ENCODE peak calls at places on chromosome 1, in eight cellular contexts. J is BJ, Y is PC-3, A is H9, X is lower lobe of right lung, P is prostate gland, D is upper lobe of right lung, V is Calu3. N is an unnamed sample.

GRCh38 chr1:22500476-22500875 is 48.8 kb downstream of the ZBTB40 start:
- DNase-seq in V (peak; percentile 45), P (no peak), A (no peak), X (peak; percentile 67), Y (no peak), D (peak; percentile 72), J (peak; percentile 7), N (no peak)

GRCh38 chr1:185969524-185969991 is 235.4 kb downstream of the HMCN1 start:
- DNase-seq in D (no peak), X (no peak), V (no peak), P (no peak), J (peak; percentile 50), A (no peak), Y (peak; percentile 48), N (no peak)

GRCh38 chr1:84370831-84371394 is 27.4 kb upstream of the DNASE2B start:
- DNase-seq in X (no peak), P (no peak), A (no peak), V (no peak), J (peak; percentile 43), Y (peak; percentile 41), D (no peak), N (no peak)

GRCh38 chr1:147539122-147539575 is 2.2 kb upstream of the BCL9 start:
- DNase-seq in A (no peak), D (no peak), J (peak; percentile 92), P (no peak), V (peak; percentile 67), X (no peak), Y (peak; percentile 95), N (no peak)

GRCh38 chr1:48916121-48917069 is 139.7 kb upstream of the BEND5 start:
- DNase-seq in D (no peak), P (no peak), J (no peak), A (peak; percentile 76), X (no peak), Y (peak; percentile 78), V (peak; percentile 53), N (no peak)

GRCh38 chr1:71562298-71562697 is 481.5 kb upstream of the ZRANB2 start:
- DNase-seq in Y (no peak), D (no peak), J (no peak), A (no peak), P (no peak), X (no peak), V (no peak), N (no peak)

GRCh38 chr1:31712625-31713024 is 8.8 kb upstream of the COL16A1 start:
- DNase-seq in D (no peak), Y (peak; percentile 61), J (peak; percentile 92), X (no peak), A (no peak), P (no peak), V (peak; percentile 64), N (no peak)

GRCh38 chr1:205811660-205812059 is 1.3 kb downstream of the SLC41A1 start:
- DNase-seq in Y (no peak), V (no peak), X (peak; percentile 53), D (no peak), P (peak; percentile 13), A (no peak), J (no peak), N (no peak)

GRCh38 chr1:2326524-2326923 is 64.8 kb downstream of the MORN1 start:
- DNase-seq in A (no peak), V (no peak), J (no peak), X (no peak), Y (no peak), P (no peak), D (no peak), N (no peak)

GRCh38 chr1:41319106-41319755 is 42.0 kb upstream of the FOXO6 start:
- DNase-seq in P (no peak), A (no peak), V (no peak), J (no peak), Y (no peak), D (no peak), X (no peak), N (no peak)

GRCh38 chr1:229756666-229757065 is 130.6 kb downstream of the URB2 start:
- DNase-seq in P (no peak), J (peak; percentile 51), V (peak; percentile 38), D (no peak), X (no peak), A (no peak), Y (peak; percentile 89), N (no peak)

GRCh38 chr1:160795951-160796383 is at the start of gene LY9:
- DNase-seq in Y (no peak), V (no peak), X (no peak), J (no peak), D (no peak), A (no peak), P (no peak), N (peak; percentile 83)

GRCh38 chr1:41666991-41667631 is 182.6 kb upstream of the EDN2 start:
- DNase-seq in A (no peak), D (no peak), J (no peak), Y (peak; percentile 68), P (peak; percentile 73), X (no peak), V (peak; percentile 50), N (peak; percentile 80)

GRCh38 chr1:84756455-84757082 is 66.3 kb upstream of the SSX2IP start:
- DNase-seq in P (no peak), X (no peak), J (no peak), Y (no peak), V (no peak), A (no peak), D (no peak), N (no peak)

GRCh38 chr1:36182734-36183133 is 26.8 kb downstream of the MAP7D1 start:
- DNase-seq in X (no peak), V (no peak), P (no peak), Y (no peak), A (peak; percentile 87), D (no peak), J (no peak), N (no peak)

GRCh38 chr1:67674260-67675011 is 10.6 kb upstream of the GADD45A start:
- DNase-seq in V (no peak), X (no peak), J (no peak), D (no peak), Y (no peak), P (peak; percentile 38), A (no peak), N (no peak)

GRCh38 chr1:234559152-234559916 is 50.6 kb downstream of the IRF2BP2 start:
- DNase-seq in Y (no peak), V (no peak), D (no peak), A (no peak), X (no peak), P (no peak), J (no peak), N (no peak)

GRCh38 chr1:199046618-199047017 is 407.8 kb downstream of the PTPRC start:
- DNase-seq in P (no peak), X (no peak), V (no peak), D (no peak), Y (peak; percentile 25), J (no peak), A (no peak), N (no peak)

GRCh38 chr1:54883349-54884102 is 3.5 kb downstream of the DHCR24 start:
- DNase-seq in J (no peak), V (peak; percentile 37), X (no peak), Y (no peak), A (no peak), P (peak; percentile 49), D (no peak), N (no peak)

GRCh38 chr1:182570611-182570970 is 18.5 kb downstream of the RNASEL start:
- DNase-seq in A (no peak), P (no peak), X (no peak), V (no peak), Y (no peak), D (no peak), J (no peak), N (peak; percentile 19)

GRCh38 chr1:237042892-237043576 is 1.1 kb downstream of the RYR2 start:
- DNase-seq in A (no peak), X (no peak), Y (no peak), P (no peak), J (no peak), V (no peak), D (peak; percentile 63), N (peak; percentile 29)

GRCh38 chr1:19232526-19232851 is 18.8 kb downstream of the EMC1 start:
- DNase-seq in J (no peak), V (no peak), P (peak; percentile 40), A (no peak), X (no peak), D (no peak), Y (no peak), N (no peak)
- TF ChIP-seq CTCF in J (peak; percentile 16), V (no peak), P (peak; percentile 27), A (no peak), X (peak; percentile 7), D (peak; percentile 7), Y (peak; percentile 35), N (no peak)

GRCh38 chr1:220804202-220804586 is 17.5 kb downstream of the MTARC1 start:
- DNase-seq in J (no peak), V (no peak), A (no peak), X (no peak), P (no peak), D (no peak), Y (no peak), N (no peak)
- TF ChIP-seq CTCF in J (no peak), V (no peak), A (no peak), X (no peak), P (no peak), D (no peak), Y (no peak), N (no peak)

GRCh38 chr1:201898992-201899391 is 10.3 kb downstream of the SHISA4 start:
- DNase-seq in Y (no peak), P (no peak), J (no peak), X (peak; percentile 70), V (no peak), A (no peak), D (peak; percentile 79), N (no peak)

GRCh38 chr1:201895913-201896807 is 7.5 kb downstream of the SHISA4 start:
- DNase-seq in P (peak; percentile 81), D (peak; percentile 92), X (peak; percentile 88), A (peak; percentile 94), J (no peak), Y (peak; percentile 83), V (peak; percentile 97), N (peak; percentile 89)

GRCh38 chr1:201895120-201895665 is 6.5 kb downstream of the SHISA4 start:
- DNase-seq in X (no peak), J (no peak), D (no peak), A (no peak), P (no peak), V (no peak), Y (no peak), N (no peak)

GRCh38 chr1:201898240-201898894 is 9.7 kb downstream of the SHISA4 start:
- DNase-seq in X (no peak), P (no peak), D (no peak), V (no peak), J (no peak), A (no peak), Y (no peak), N (no peak)

DNA sequence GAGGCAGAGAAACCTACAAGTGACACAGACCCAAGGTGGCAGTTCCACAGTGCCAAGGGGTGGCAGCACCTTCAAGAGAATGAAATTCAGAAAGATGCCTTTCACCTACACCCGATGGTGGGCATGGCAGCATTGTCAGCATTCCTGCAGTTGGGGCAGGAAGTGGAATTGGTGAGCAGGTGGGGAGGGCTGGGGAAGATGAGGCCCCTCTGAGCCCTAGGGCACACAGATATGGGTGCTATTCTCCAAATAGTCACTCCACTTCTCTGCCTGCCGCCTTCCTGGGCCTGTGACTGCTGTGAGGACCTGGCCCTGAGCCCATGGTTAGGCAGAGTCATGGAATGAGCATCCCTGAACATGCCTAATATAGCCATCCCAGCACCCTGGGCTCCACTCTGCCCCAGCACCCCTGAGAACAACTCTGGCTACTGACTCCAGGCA is 8.3 kb downstream of the SHISA4 start:
- DNase-seq in P (no peak), A (no peak), Y (peak; percentile 45), X (no peak), J (no peak), D (no peak), V (peak; percentile 64), N (no peak)
- TF ChIP-seq CTCF in P (no peak), A (no peak), Y (peak; percentile 25), X (no peak), J (no peak), D (no peak), V (no peak), N (no peak)

GRCh38 chr1:77412069-77412793 is 130.4 kb downstream of the AK5 start:
- DNase-seq in P (peak; percentile 27), D (no peak), J (peak; percentile 39), Y (peak; percentile 92), X (no peak), V (peak; percentile 17), A (no peak), N (no peak)
- TF ChIP-seq CTCF in P (no peak), D (no peak), J (no peak), Y (peak; percentile 11), X (no peak), V (no peak), A (no peak), N (no peak)